ENCODE peak calls at places on chromosome 3, in six cellular contexts. L is GM12891, Z is GM12878, S is HepG2, H is H1, Q is K562. R is an unnamed sample.

GRCh38 chr3:36648241-36649034 is 115.9 kb downstream of the DCLK3 start:
- DNase-seq in Q (no peak), H (no peak), Z (peak; percentile 7), S (no peak), L (no peak), R (no peak)

GRCh38 chr3:12793701-12794100 is 2.8 kb upstream of the CAND2 start:
- DNase-seq in H (no peak), L (no peak), S (no peak), Q (no peak), Z (no peak), R (no peak)

GRCh38 chr3:111967071-111967470 is 11.8 kb upstream of the ABHD10 start:
- DNase-seq in Z (no peak), S (no peak), H (no peak), L (no peak), Q (no peak), R (no peak)

GRCh38 chr3:147989344-147989743 is 580.2 kb downstream of the ZIC1 start:
- DNase-seq in H (no peak), Q (no peak), S (no peak), Z (no peak), L (no peak), R (no peak)

GRCh38 chr3:41092791-41093190 is 106.5 kb upstream of the CTNNB1 start:
- DNase-seq in H (no peak), L (no peak), Z (no peak), Q (no peak), S (no peak), R (no peak)

GRCh38 chr3:27681249-27681748 is 40.8 kb downstream of the EOMES start:
- DNase-seq in S (peak; percentile 74), Z (peak; percentile 38), Q (peak; percentile 28), L (peak; percentile 22), H (no peak), R (peak; percentile 14)

GRCh38 chr3:99023590-99024192 is 122.2 kb upstream of the DCBLD2 start:
- DNase-seq in S (peak; percentile 3), L (no peak), Z (no peak), Q (peak; percentile 26), H (no peak), R (no peak)

GRCh38 chr3:4643904-4644547 is 150.9 kb downstream of the ITPR1 start:
- DNase-seq in Z (no peak), Q (peak; percentile 98), S (peak; percentile 1), L (no peak), H (no peak), R (no peak)

GRCh38 chr3:120415756-120416155 is 35.0 kb downstream of the FSTL1 start:
- DNase-seq in Z (no peak), L (no peak), Q (no peak), S (no peak), H (no peak), R (no peak)

GRCh38 chr3:45145681-45146614 is at the start of gene CDCP1:
- DNase-seq in H (no peak), S (no peak), Z (no peak), Q (peak; percentile 61), L (no peak), R (peak; percentile 21)

GRCh38 chr3:146542179-146542578 is 2.2 kb downstream of the PLSCR1 start:
- DNase-seq in L (no peak), S (no peak), Z (no peak), Q (no peak), H (no peak), R (no peak)

GRCh38 chr3:117101697-117102096 is 392.1 kb downstream of the TUSC7 start:
- DNase-seq in Q (no peak), S (no peak), Z (no peak), L (no peak), H (no peak), R (no peak)

GRCh38 chr3:119044593-119044992 is 9.9 kb upstream of the IGSF11 start:
- DNase-seq in S (no peak), Q (no peak), Z (no peak), L (no peak), H (no peak), R (no peak)

GRCh38 chr3:126356373-126357298 is 572 bp downstream of the KLF15 start:
- DNase-seq in Z (no peak), L (peak; percentile 38), S (no peak), H (no peak), Q (peak; percentile 37), R (no peak)

GRCh38 chr3:36957862-36958686 is 13.2 kb upstream of the TRANK1 start:
- DNase-seq in H (no peak), L (no peak), Z (no peak), S (no peak), Q (peak; percentile 94), R (no peak)

GRCh38 chr3:123640311-123641083 is 55.6 kb upstream of the HACD2 start:
- DNase-seq in S (no peak), H (no peak), Z (no peak), Q (no peak), L (no peak), R (no peak)

GRCh38 chr3:142844339-142844977 is 44.4 kb downstream of the PCOLCE2 start:
- DNase-seq in Z (no peak), S (peak; percentile 16), Q (peak; percentile 31), L (no peak), H (no peak), R (no peak)

GRCh38 chr3:67610458-67610857 is 44.0 kb downstream of the SUCLG2 start:
- DNase-seq in S (peak; percentile 35), L (no peak), H (no peak), Z (no peak), Q (no peak), R (no peak)

GRCh38 chr3:193132923-193133463 is 108.0 kb upstream of the PLAAT1 start:
- DNase-seq in Q (no peak), Z (no peak), L (no peak), S (no peak), H (no peak), R (no peak)

GRCh38 chr3:45123841-45124269 is 22.3 kb downstream of the CDCP1 start:
- DNase-seq in H (peak; percentile 19), S (no peak), Q (no peak), Z (no peak), L (no peak), R (no peak)

GRCh38 chr3:25566358-25566920 is 98.3 kb downstream of the TOP2B start:
- DNase-seq in S (no peak), Q (peak; percentile 30), Z (no peak), L (no peak), H (no peak), R (no peak)

GRCh38 chr3:24387493-24387892 is 107.2 kb downstream of the THRB start:
- DNase-seq in H (no peak), S (no peak), L (no peak), Q (no peak), Z (no peak), R (no peak)

GRCh38 chr3:142947799-142948575 is 15.5 kb downstream of the PAQR9 start:
- DNase-seq in H (no peak), Q (no peak), S (no peak), L (no peak), Z (no peak), R (no peak)

GRCh38 chr3:138253609-138254008 is 66.5 kb downstream of the ARMC8 start:
- DNase-seq in H (no peak), Z (no peak), Q (no peak), L (no peak), S (no peak), R (no peak)

GRCh38 chr3:123338620-123339061 is 110.2 kb downstream of the ADCY5 start:
- DNase-seq in L (no peak), Q (no peak), S (no peak), H (no peak), Z (no peak), R (no peak)

GRCh38 chr3:114212646-114213045 is 24.7 kb downstream of the ZNF80 start:
- DNase-seq in L (no peak), S (no peak), Z (no peak), Q (no peak), H (no peak), R (no peak)

GRCh38 chr3:114213262-114213668 is 24.1 kb downstream of the ZNF80 start:
- DNase-seq in Q (no peak), L (no peak), H (no peak), S (no peak), Z (no peak), R (no peak)

GRCh38 chr3:114216186-114216970 is 21.0 kb downstream of the ZNF80 start:
- DNase-seq in Z (no peak), H (no peak), Q (no peak), L (no peak), S (no peak), R (no peak)

GRCh38 chr3:114214542-114215341 is 22.6 kb downstream of the ZNF80 start:
- DNase-seq in S (no peak), Q (no peak), L (no peak), Z (no peak), H (peak; percentile 13), R (no peak)

DNA sequence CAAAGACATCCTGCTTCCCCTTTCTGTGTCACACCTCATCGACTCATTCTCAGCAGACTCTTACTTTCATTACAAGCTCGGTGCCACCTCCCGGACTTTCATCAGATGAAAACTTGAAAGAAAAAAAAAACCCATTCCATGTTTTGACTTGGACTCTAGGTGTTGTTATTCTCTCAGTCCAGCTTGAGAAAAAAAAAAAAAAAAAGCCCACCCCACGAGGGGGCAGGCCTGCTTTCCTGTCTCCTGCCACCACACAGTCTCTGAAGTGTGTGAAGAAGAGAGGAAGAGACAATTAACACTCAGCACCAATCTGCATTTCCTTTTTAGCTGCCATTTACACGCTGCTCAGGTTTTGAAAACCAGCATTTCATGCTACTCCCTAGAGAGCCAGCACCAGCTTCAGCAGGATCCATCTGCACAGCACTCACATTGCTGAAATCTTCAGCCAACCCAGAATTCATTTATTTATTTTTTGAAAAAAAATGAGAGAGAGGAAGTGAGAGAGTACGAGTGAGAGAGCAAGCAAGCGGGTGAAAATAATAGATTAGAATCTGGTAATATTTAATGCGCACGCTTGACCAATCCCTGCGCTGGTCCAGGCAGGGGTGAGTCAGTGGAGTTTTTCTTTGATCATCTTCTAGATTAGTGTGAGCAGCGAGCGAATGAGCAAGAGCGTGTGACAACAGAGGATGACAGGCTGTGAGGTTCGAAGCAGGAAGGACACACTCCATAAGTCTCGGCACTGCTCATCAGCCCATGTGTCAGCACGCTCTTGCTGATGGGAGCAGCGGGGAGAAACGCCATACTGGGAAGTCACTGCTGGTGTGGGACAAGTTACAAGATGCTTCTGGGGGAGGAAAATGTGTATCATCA is 23.5 kb downstream of the ZNF80 start:
- DNase-seq in S (no peak), Z (peak; percentile 84), H (peak; percentile 9), L (no peak), Q (no peak), R (no peak)
- TF ChIP-seq POLR2A in S (no peak), Z (peak; percentile 74), H (no peak), L (peak; percentile 46), Q (no peak), R (peak; percentile 49)

GRCh38 chr3:178736300-178736699 is 200.1 kb downstream of the KCNMB2 start:
- DNase-seq in H (no peak), S (no peak), Z (no peak), L (no peak), Q (no peak), R (no peak)
- TF ChIP-seq TAF1 in H (no peak), S (no peak), Z (no peak), L (no peak), Q (no peak), R (no peak)

GRCh38 chr3:17055374-17056276 is 170.9 kb downstream of the PLCL2 start:
- DNase-seq in L (no peak), Q (no peak), H (no peak), S (no peak), Z (peak; percentile 90), R (no peak)
- TF ChIP-seq POLR2A in L (no peak), Q (no peak), H (no peak), S (no peak), Z (no peak), R (no peak)

DNA sequence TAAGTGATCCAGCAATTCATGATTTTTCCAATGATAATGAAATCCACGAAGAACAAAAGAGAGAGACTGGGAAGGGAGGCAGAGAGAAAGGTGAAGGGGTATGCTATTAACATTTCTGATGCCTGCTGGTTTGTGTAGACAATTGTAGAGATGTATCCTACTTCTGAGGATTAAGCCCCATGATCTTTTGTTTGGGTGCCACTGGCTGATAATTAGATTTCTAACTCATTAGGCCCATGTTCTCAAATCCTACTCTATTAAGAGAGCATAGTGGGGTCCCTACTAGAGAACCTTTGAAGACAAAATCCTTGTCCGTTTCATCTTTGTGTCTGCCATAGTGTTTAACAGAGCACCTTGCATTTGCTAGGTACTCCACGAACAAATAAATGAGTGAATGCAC is 2.7 kb upstream of the GNB4 start:
- DNase-seq in H (no peak), Z (no peak), Q (no peak), L (no peak), S (no peak), R (no peak)
- TF ChIP-seq TAF1 in H (no peak), Z (no peak), Q (no peak), L (no peak), S (no peak), R (no peak)